ENCODE peak calls at places on chromosomes 13 and 19, in seven cellular contexts. M is CD8-positive, alpha-beta T cell; V is left ventricle myocardium inferior; H is body of pancreas; I is aorta; E is endodermal cell; R is PC-3. J is an unnamed sample.

GRCh38 chr13:25908390-25908789 is 143.4 kb downstream of the SHISA2 start:
- DNase-seq in M (no peak), V (no peak), H (no peak), I (no peak), E (no peak), R (no peak), J (no peak)

GRCh38 chr19:41697198-41697855 is 9.3 kb upstream of the CEACAM7 start:
- DNase-seq in M (no peak), V (no peak), H (no peak), I (no peak), E (peak; percentile 15), R (no peak), J (peak; percentile 54)

GRCh38 chr13:60986301-60986700 is 429.3 kb downstream of the PCDH20 start:
- DNase-seq in M (no peak), V (no peak), H (no peak), I (no peak), E (no peak), R (no peak), J (no peak)

GRCh38 chr13:44044544-44045178 is 165.0 kb downstream of the LACC1 start:
- DNase-seq in M (no peak), V (no peak), H (no peak), I (no peak), E (no peak), R (peak; percentile 76), J (no peak)

GRCh38 chr13:48978942-48979601 is 3.4 kb downstream of the FNDC3A start:
- DNase-seq in M (no peak), V (no peak), H (no peak), I (no peak), E (no peak), R (no peak), J (no peak)

GRCh38 chr19:43664008-43664407 is 6.0 kb downstream of the PLAUR start:
- DNase-seq in M (no peak), V (no peak), H (peak; percentile 27), I (peak; percentile 64), E (no peak), R (no peak), J (no peak)

GRCh38 chr13:50222569-50223332 is 207.5 kb downstream of the KCNRG start:
- DNase-seq in M (no peak), V (peak; percentile 81), H (peak; percentile 74), I (peak; percentile 74), E (no peak), R (peak; percentile 66), J (no peak)

GRCh38 chr13:42041017-42041683 is 7.3 kb upstream of the DGKH start:
- DNase-seq in M (no peak), V (peak; percentile 53), H (peak; percentile 28), I (peak; percentile 60), E (peak; percentile 81), R (peak; percentile 58), J (peak; percentile 77)

GRCh38 chr13:112781881-112782361 is 92.1 kb downstream of the ATP11A start:
- DNase-seq in M (no peak), V (peak; percentile 68), H (peak; percentile 59), I (no peak), E (no peak), R (no peak), J (no peak)

GRCh38 chr13:99371956-99372355 is 64.8 kb upstream of the GPR183 start:
- DNase-seq in M (no peak), V (no peak), H (peak; percentile 40), I (no peak), E (peak; percentile 38), R (no peak), J (peak; percentile 62)

GRCh38 chr13:49371943-49372636 is 71.8 kb downstream of the CAB39L start:
- DNase-seq in M (no peak), V (no peak), H (no peak), I (no peak), E (no peak), R (peak; percentile 63), J (no peak)

GRCh38 chr19:5083547-5083965 is 114.6 kb downstream of the KDM4B start:
- DNase-seq in M (no peak), V (peak; percentile 37), H (no peak), I (peak; percentile 77), E (no peak), R (no peak), J (no peak)

GRCh38 chr19:2543463-2544442 is 67.8 kb downstream of the GADD45B start:
- DNase-seq in M (peak; percentile 50), V (peak; percentile 94), H (peak; percentile 97), I (peak; percentile 97), E (peak; percentile 97), R (peak; percentile 94), J (peak; percentile 99)

GRCh38 chr13:110882228-110882627 is 32.6 kb downstream of the ANKRD10 start:
- DNase-seq in M (no peak), V (no peak), H (no peak), I (no peak), E (no peak), R (no peak), J (no peak)

DNA sequence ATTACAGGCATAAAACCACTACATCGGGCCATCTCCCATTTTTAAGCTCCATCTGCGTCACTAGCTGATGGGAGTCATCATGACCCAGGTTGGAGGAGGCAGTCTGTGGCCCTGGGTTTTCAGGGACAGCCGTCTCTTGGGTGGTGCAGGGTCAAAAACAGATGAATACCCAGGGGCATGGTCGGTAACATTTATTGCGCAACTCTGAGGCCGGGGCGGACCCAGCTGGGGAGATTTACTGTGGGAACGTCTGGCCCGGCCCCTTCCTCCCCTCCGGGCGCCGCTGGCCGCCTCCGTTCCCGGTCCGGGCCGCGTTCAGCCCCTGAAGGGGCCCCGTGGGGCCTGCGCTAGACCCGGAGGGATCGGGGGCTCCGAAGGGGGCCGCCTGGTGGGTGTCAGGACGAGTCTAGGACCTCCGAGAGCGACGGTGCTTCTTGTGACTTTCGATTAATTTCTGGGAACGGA is 1.3 kb upstream of the RGL3 start:
- DNase-seq in M (no peak), V (peak; percentile 85), H (peak; percentile 16), I (peak; percentile 76), E (peak; percentile 66), R (no peak), J (no peak)
- H3K27ac ChIP-seq in M (no peak overlapping the region), V (peak overlapping the region; percentile 84), H (no peak overlapping the region), I (no peak overlapping the region), E (no peak overlapping the region), R (no peak overlapping the region), J (peak overlapping the region; percentile 89)

DNA sequence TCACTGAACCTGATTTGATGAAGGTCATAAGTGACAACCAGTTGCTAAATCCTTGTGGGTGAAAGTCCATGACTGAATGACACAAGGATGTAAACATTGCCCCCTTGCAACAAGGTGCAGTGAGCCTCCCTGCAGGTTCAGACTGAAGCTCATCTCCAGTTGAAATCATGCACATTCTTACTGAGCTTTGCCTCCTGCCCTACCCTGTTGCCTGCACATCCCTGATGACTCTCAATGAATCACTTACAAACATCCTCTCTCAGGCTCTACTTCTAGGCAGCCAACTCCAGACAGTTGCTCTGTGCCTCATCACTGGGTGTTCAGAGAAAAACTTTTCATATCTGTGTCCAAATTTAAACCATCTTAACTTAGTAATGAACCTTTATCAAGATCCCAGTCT is 42.6 kb upstream of the ARGLU1 start:
- DNase-seq in M (no peak), V (no peak), H (no peak), I (no peak), E (no peak), R (peak; percentile 56), J (no peak)
- H3K4me3 ChIP-seq in M (no peak overlapping the region), V (no peak overlapping the region), H (no peak overlapping the region), I (no peak overlapping the region), E (no peak overlapping the region), R (no peak overlapping the region), J (no peak overlapping the region)

GRCh38 chr19:14115761-14116160 is 1.8 kb downstream of the PRKACA start:
- DNase-seq in M (no peak), V (no peak), H (no peak), I (no peak), E (no peak), R (no peak), J (no peak)
- H3K27ac ChIP-seq in M (no peak overlapping the region), V (peak overlapping the region; percentile 100), H (peak overlapping the region; percentile 96), I (no peak overlapping the region), E (no peak overlapping the region), R (no peak overlapping the region), J (peak overlapping the region; percentile 100)

GRCh38 chr19:50557009-50557613 is 11.1 kb downstream of the LRRC4B start:
- DNase-seq in M (no peak), V (no peak), H (no peak), I (no peak), E (no peak), R (no peak), J (peak; percentile 31)
- H3K4me3 ChIP-seq in M (no peak overlapping the region), V (peak overlapping the region; percentile 67), H (no peak overlapping the region), I (no peak overlapping the region), E (no peak overlapping the region), R (no peak overlapping the region), J (peak overlapping the region; percentile 74)

DNA sequence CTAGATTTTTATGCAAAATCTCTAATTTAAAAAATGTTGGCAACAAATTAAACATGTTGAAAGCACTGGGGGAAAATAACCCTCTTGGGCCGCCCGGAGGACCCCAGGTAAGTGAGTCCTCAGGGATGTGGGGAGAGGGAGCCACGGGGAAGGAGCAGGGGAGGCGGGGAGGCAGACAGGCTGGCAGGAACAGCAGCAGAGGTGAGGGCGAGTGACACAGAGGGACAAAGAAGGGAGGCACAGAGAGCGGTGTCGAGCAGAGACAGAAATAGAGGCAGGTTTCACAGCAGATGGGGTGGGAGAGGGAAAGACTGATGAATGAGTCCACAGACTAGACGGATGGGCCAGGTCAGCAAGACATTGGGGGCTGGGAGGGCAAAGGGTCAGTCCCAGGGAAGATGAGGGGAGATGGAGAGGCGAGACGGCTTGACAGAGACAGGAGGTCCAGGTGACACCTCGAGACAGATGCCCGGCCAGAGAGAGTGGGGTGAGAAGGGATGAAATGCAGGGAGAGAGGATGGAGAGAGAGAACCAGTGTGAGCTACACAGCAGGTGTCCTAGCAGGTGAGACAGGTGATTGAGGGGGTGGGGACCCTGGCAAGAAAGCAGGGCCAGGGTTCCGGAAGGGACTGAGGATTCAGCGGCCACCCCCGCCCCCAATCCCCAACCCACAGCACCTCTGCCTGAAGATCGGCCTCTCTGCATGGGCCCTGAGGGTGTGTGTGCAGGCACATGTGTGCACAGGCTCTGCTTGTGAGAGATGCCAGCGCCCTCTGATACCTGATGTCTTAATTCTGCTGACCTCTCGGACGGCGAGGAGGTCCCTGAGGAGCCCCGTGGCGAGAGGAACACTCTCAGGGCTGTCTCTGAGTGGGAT is 3.8 kb downstream of the LRRC4B start:
- DNase-seq in M (no peak), V (no peak), H (no peak), I (no peak), E (peak; percentile 52), R (no peak), J (no peak)
- H3K27ac ChIP-seq in M (no peak overlapping the region), V (no peak overlapping the region), H (no peak overlapping the region), I (no peak overlapping the region), E (no peak overlapping the region), R (no peak overlapping the region), J (no peak overlapping the region)

DNA sequence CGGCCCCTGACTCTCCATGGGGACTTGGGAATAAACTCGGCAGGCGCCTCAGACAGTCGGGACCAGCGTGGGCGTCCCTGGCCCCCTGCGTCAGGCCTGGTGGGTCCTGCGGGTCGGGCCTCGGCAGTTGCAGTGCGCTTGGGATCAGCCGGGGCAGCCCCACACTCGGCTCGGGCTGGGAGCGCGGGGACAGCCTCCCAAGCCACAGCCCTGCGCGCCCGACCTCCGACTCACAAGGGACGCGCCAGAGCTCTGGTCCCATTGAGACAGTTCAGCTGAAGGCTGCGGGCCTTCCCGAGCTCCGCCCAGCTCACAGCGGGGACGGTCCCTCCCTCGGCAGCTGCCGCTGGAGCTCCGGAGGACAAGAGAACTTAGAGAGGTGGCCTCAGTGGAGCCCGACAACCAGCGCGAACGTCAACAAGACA is 45.7 kb upstream of the ZNF730 start:
- DNase-seq in M (no peak), V (peak; percentile 31), H (no peak), I (peak; percentile 57), E (no peak), R (no peak), J (no peak)
- H3K4me3 ChIP-seq in M (no peak overlapping the region), V (peak overlapping the region; percentile 64), H (no peak overlapping the region), I (peak overlapping the region; percentile 27), E (no peak overlapping the region), R (no peak overlapping the region), J (peak overlapping the region; percentile 73)

GRCh38 chr19:13873776-13874515 is 3.0 kb upstream of the NANOS3 start:
- DNase-seq in M (no peak), V (no peak), H (no peak), I (no peak), E (peak; percentile 44), R (no peak), J (no peak)
- H3K27ac ChIP-seq in M (no peak overlapping the region), V (no peak overlapping the region), H (no peak overlapping the region), I (no peak overlapping the region), E (no peak overlapping the region), R (no peak overlapping the region), J (no peak overlapping the region)